ENCODE peak calls at places on chromosomes 11 and 22, in five cellular contexts. G, O, R, T and E are unnamed samples.

GRCh38 chr11:92739020-92739419 is 230.4 kb upstream of the MTNR1B start:
- DNase-seq in O (no peak), G (peak), R (no peak), T (no peak), E (no peak)

GRCh38 chr11:34972892-34973291 is 56.5 kb downstream of the PDHX start:
- DNase-seq in G (no peak), T (no peak), R (no peak), O (no peak), E (no peak)

GRCh38 chr11:120675171-120675570 is 163.6 kb downstream of the GRIK4 start:
- DNase-seq in R (no peak), O (no peak), G (no peak), T (no peak), E (peak)

GRCh38 chr11:65262381-65262680 is 569 bp downstream of the POLA2 start:
- DNase-seq in R (no peak), O (no peak), G (no peak), T (no peak), E (no peak)

GRCh38 chr11:113387605-113388211 is at the start of gene ANKK1:
- DNase-seq in O (peak), G (no peak), T (no peak), R (no peak), E (no peak)

GRCh38 chr11:30041171-30041570 is 24.3 kb upstream of the KCNA4 start:
- DNase-seq in R (no peak), O (no peak), G (no peak), T (no peak), E (no peak)

GRCh38 chr22:33402325-33402724 is 344.1 kb upstream of the SYN3 start:
- DNase-seq in R (no peak), G (no peak), O (no peak), T (no peak), E (no peak)

GRCh38 chr11:117096140-117096972 is 1.9 kb downstream of the SIK3 start:
- DNase-seq in R (peak), O (no peak), T (no peak), G (no peak), E (no peak)

GRCh38 chr11:81497202-81497804 is 1236.4 kb downstream of the FAM181B start:
- DNase-seq in T (peak), G (no peak), R (peak), O (peak), E (peak)

GRCh38 chr11:102234779-102235439 is 82.4 kb upstream of the BIRC3 start:
- DNase-seq in T (no peak), G (no peak), R (no peak), O (no peak), E (no peak)

GRCh38 chr11:77401486-77402217 is 72.2 kb downstream of the PAK1 start:
- DNase-seq in G (no peak), T (no peak), O (no peak), R (no peak), E (no peak)

GRCh38 chr11:65362320-65362931 is 7.9 kb downstream of the TIGD3 start:
- DNase-seq in G (no peak), O (no peak), R (peak), T (no peak), E (no peak)

GRCh38 chr11:66992041-66992440 is 16.9 kb downstream of the C11orf86 start:
- DNase-seq in O (no peak), T (no peak), R (no peak), G (no peak), E (no peak)

GRCh38 chr22:37571258-37571991 is 8.5 kb downstream of the LGALS2 start:
- DNase-seq in R (no peak), O (no peak), G (no peak), T (peak), E (peak)

GRCh38 chr11:118913411-118914125 is 12.2 kb downstream of the BCL9L start:
- DNase-seq in R (no peak), G (no peak), O (no peak), T (no peak), E (no peak)